ENCODE peak calls at places on chromosomes 6 and 20, in four cellular contexts. U, Z, S and J are unnamed samples.

GRCh38 chr20:50540620-50541605 is 30.7 kb downstream of the PTPN1 start:
- DNase-seq in U (no peak), Z (peak), S (peak), J (no peak)

GRCh38 chr6:52144196-52145076 is 41.7 kb upstream of the IL17A start:
- DNase-seq in U (no peak), Z (no peak), S (no peak), J (no peak)

GRCh38 chr6:179340-179950 is 112.8 kb upstream of the DUSP22 start:
- DNase-seq in U (no peak), Z (no peak), S (no peak), J (no peak)

GRCh38 chr6:89750338-89750737 is 69.3 kb downstream of the MDN1 start:
- DNase-seq in U (no peak), Z (no peak), S (no peak), J (no peak)

GRCh38 chr20:44097521-44098255 is 89.3 kb downstream of the JPH2 start:
- DNase-seq in U (no peak), Z (no peak), S (peak), J (no peak)

GRCh38 chr6:168359794-168360193 is 40.2 kb upstream of the DACT2 start:
- DNase-seq in U (no peak), Z (no peak), S (no peak), J (no peak)

GRCh38 chr20:51022803-51023616 is at the start of gene KCNG1:
- DNase-seq in U (peak), Z (peak), S (peak), J (peak)

GRCh38 chr6:158524311-158524710 is 35.6 kb upstream of the TMEM181 start:
- DNase-seq in U (peak), Z (no peak), S (no peak), J (no peak)

GRCh38 chr6:73131706-73132105 is 93.6 kb downstream of the KHDC1L start:
- DNase-seq in U (no peak), Z (no peak), S (peak), J (no peak)

GRCh38 chr6:46010771-46011170 is 4.9 kb downstream of the CLIC5 start:
- DNase-seq in U (no peak), Z (no peak), S (no peak), J (no peak)

GRCh38 chr6:123091091-123091895 is 95.3 kb downstream of the CLVS2 start:
- DNase-seq in U (no peak), Z (peak), S (peak), J (no peak)

GRCh38 chr20:23889775-23890187 is 10.2 kb upstream of the CST5 start:
- DNase-seq in U (peak), Z (peak), S (no peak), J (no peak)

GRCh38 chr20:22070546-22070945 is 365.1 kb downstream of the PAX1 start:
- DNase-seq in U (no peak), Z (no peak), S (no peak), J (no peak)
- H3K9ac ChIP-seq in U (no peak), Z (no peak), S (no peak), J (no peak)

DNA sequence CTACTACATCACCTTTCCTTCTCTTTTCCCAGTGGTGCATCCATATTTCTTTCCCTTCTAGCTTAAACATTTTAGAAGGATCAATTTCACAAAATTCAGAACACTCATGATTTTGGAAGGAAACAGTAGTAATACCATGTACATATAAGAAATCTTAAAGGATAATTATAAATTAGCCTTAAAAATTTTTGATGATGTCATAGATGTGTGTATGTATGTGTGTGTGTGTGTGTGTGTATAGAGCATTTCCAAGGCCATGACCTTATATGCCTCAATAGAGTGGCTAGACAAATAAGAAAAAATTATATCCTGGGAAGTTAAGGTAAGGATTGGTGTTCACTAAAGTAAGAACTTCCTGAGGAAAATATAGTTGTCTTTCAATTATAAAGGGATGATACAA is 24.1 kb upstream of the HS3ST5 start:
- DNase-seq in U (no peak), Z (no peak), S (no peak), J (no peak)
- H3K9ac ChIP-seq in U (no peak), Z (no peak), S (no peak), J (no peak)

GRCh38 chr20:63589261-63590217 is 15.5 kb upstream of the HELZ2 start:
- DNase-seq in U (no peak), Z (no peak), S (no peak), J (peak)

GRCh38 chr20:63587256-63587655 is 13.2 kb upstream of the HELZ2 start:
- DNase-seq in U (no peak), Z (no peak), S (no peak), J (peak)

GRCh38 chr20:63590218-63591146 is 16.4 kb upstream of the HELZ2 start:
- DNase-seq in U (no peak), Z (no peak), S (no peak), J (peak)

GRCh38 chr20:63587781-63588591 is 13.9 kb upstream of the HELZ2 start:
- DNase-seq in U (no peak), Z (no peak), S (no peak), J (peak)

DNA sequence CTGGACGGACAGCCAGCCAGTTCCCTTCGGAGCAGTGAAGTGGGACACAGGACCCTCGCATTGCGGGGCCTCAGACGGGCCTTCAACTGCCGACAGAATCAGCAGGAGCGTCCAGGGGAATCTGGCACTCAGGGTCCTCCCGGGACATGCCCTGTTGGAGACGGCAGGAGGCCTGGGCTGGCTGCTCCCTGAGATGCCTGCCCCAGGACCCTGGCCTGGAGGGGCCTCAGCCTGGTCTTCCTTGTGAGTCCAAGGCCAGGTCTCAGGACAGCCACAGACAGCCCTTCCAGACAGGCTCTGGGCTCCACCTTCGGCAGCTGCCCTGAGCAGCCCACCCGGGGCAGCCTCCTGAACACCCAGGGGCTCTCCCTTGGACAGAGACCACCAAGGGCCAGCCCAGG is 14.6 kb upstream of the HELZ2 start:
- DNase-seq in U (no peak), Z (no peak), S (no peak), J (peak)
- H3K9ac ChIP-seq in U (no peak), Z (no peak), S (no peak), J (no peak)

GRCh38 chr6:109008537-109008950 is 86.1 kb downstream of the SESN1 start:
- DNase-seq in U (no peak), Z (no peak), S (peak), J (no peak)

GRCh38 chr6:109008061-109008460 is 86.6 kb downstream of the SESN1 start:
- DNase-seq in U (no peak), Z (no peak), S (no peak), J (no peak)

GRCh38 chr6:109007521-109007920 is 87.1 kb downstream of the SESN1 start:
- DNase-seq in U (no peak), Z (no peak), S (no peak), J (no peak)

GRCh38 chr6:109008951-109009760 is 85.5 kb downstream of the SESN1 start:
- DNase-seq in U (peak), Z (peak), S (peak), J (peak)

DNA sequence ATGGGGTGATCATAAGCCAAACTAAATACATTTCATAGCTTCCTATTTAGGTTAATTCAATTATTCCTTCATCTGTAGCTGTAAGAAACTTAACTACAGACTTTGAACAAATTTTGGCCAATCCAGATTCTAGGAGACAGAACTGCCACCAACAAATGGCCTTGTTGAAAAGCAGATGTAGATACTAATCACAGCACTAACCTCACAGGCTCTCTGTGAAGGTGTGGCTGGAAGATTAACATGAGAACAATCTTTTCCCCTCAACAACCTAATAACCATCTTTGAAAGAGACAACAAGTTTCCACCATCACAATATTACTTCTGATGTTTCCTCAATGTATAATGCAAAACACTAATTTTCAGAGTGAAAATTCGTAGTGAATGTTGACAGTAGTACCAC is 87.8 kb downstream of the SESN1 start:
- DNase-seq in U (no peak), Z (no peak), S (no peak), J (no peak)
- H3K9ac ChIP-seq in U (no peak), Z (no peak), S (no peak), J (no peak)

GRCh38 chr20:36050436-36051317 is 82.3 kb downstream of the CNBD2 start:
- DNase-seq in U (peak), Z (peak), S (peak), J (peak)

GRCh38 chr20:36055145-36055544 is 86.8 kb downstream of the CNBD2 start:
- DNase-seq in U (no peak), Z (no peak), S (no peak), J (no peak)

GRCh38 chr20:36052117-36052513 is 83.7 kb downstream of the CNBD2 start:
- DNase-seq in U (no peak), Z (no peak), S (no peak), J (no peak)

DNA sequence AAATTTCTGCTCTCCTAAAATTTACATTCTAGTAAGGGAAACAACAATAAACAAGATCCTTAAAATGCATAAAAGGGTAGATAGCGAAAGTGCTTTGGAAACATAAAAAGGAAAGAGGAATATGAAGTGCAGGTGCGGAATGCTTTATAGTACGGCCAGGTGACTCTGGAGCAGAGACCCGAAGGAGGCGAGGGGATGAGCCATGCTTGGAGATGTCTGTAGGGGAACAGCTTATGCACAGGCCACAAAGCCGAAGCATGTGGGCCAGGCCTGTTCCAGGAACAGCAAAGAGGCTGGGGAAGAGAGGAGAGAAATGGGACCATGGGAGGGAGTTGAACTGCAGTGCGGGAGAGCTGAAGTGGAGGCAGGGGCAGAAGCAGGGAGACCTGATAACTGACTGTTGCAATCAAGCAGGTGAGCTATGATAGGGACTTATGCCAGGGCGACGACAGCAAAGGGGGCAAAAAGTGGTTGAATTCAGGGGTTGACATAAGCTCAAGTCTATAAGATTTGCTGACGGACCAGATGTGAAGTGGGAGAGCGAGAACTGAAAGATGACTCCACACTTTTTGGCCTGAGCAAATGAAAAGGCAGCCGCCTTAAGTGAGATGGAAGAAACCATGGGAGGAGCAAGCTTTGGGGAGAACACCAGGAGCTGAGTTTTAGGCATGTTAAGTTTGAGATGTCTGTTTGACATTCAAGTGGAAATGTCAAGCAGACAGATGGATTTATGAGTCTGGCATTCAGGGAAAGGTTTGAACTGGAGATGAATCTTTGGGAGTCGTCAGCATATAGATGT is 83.1 kb downstream of the CNBD2 start:
- DNase-seq in U (peak), Z (no peak), S (no peak), J (no peak)
- H3K9ac ChIP-seq in U (no peak), Z (no peak), S (no peak), J (peak)

GRCh38 chr6:11392778-11393507 is 144.6 kb upstream of the TMEM170B start:
- DNase-seq in U (no peak), Z (peak), S (no peak), J (no peak)

GRCh38 chr6:11397622-11398450 is 139.7 kb upstream of the TMEM170B start:
- DNase-seq in U (no peak), Z (no peak), S (no peak), J (no peak)

GRCh38 chr6:11391934-11392777 is 145.4 kb upstream of the TMEM170B start:
- DNase-seq in U (no peak), Z (peak), S (no peak), J (no peak)

GRCh38 chr6:11396860-11397259 is 140.7 kb upstream of the TMEM170B start:
- DNase-seq in U (no peak), Z (no peak), S (no peak), J (no peak)

GRCh38 chr6:11393713-11394627 is 143.6 kb upstream of the TMEM170B start:
- DNase-seq in U (no peak), Z (peak), S (peak), J (no peak)
- H3K9ac ChIP-seq in U (no peak), Z (no peak), S (no peak), J (no peak)